ENCODE peak calls at places on chromosomes 3 and 15, in five cellular contexts. B, A, T, W and Q are unnamed samples.

GRCh38 chr3:197256836-197257444 is 41.5 kb downstream of the DLG1 start:
- DNase-seq in B (peak; percentile 27), A (no peak), T (no peak), W (peak; percentile 5), Q (no peak)

GRCh38 chr3:133038731-133039398 is 674 bp downstream of the TMEM108 start:
- DNase-seq in B (peak; percentile 9), A (peak; percentile 29), T (peak; percentile 16), W (peak; percentile 62), Q (peak; percentile 20)

GRCh38 chr3:65439641-65440040 is 599.1 kb downstream of the MAGI1 start:
- DNase-seq in B (peak; percentile 27), A (peak; percentile 37), T (peak; percentile 35), W (peak; percentile 60), Q (no peak)

GRCh38 chr3:69174435-69174834 is 52.0 kb upstream of the LMOD3 start:
- DNase-seq in B (no peak), A (no peak), T (no peak), W (no peak), Q (no peak)

GRCh38 chr15:39685999-39686613 is 96.5 kb downstream of the FSIP1 start:
- DNase-seq in B (peak; percentile 53), A (no peak), T (no peak), W (peak; percentile 53), Q (no peak)

GRCh38 chr3:21326704-21327103 is 424.3 kb downstream of the ZNF385D start:
- DNase-seq in B (no peak), A (no peak), T (no peak), W (no peak), Q (no peak)

GRCh38 chr3:48367201-48367600 is 4.8 kb upstream of the FBXW12 start:
- DNase-seq in B (no peak), A (peak; percentile 31), T (no peak), W (peak; percentile 69), Q (peak; percentile 66)

GRCh38 chr15:39888809-39889208 is 31.3 kb downstream of the GPR176 start:
- DNase-seq in B (no peak), A (no peak), T (no peak), W (no peak), Q (no peak)

GRCh38 chr3:81643721-81644120 is 117.7 kb downstream of the GBE1 start:
- DNase-seq in B (no peak), A (no peak), T (no peak), W (peak; percentile 17), Q (no peak)

GRCh38 chr3:65230251-65231140 is 542.7 kb upstream of the ADAMTS9 start:
- DNase-seq in B (no peak), A (no peak), T (no peak), W (no peak), Q (no peak)

GRCh38 chr15:61889706-61890105 is 170.5 kb downstream of the VPS13C start:
- DNase-seq in B (no peak), A (no peak), T (no peak), W (no peak), Q (no peak)

GRCh38 chr3:54760226-54760625 is 167.6 kb downstream of the LRTM1 start:
- DNase-seq in B (no peak), A (no peak), T (no peak), W (no peak), Q (no peak)

GRCh38 chr3:69805491-69805890 is 66.2 kb downstream of the MITF start:
- DNase-seq in B (no peak), A (no peak), T (no peak), W (no peak), Q (no peak)

GRCh38 chr3:139480585-139480984 is 4.3 kb upstream of the RBP2 start:
- DNase-seq in B (no peak), A (no peak), T (no peak), W (no peak), Q (peak; percentile 78)

GRCh38 chr15:66692808-66693596 is 9.0 kb upstream of the SMAD6 start:
- DNase-seq in B (no peak), A (no peak), T (no peak), W (no peak), Q (no peak)

GRCh38 chr3:69250014-69250413 is 127.6 kb upstream of the LMOD3 start:
- DNase-seq in B (no peak), A (peak; percentile 66), T (no peak), W (no peak), Q (peak; percentile 22)

GRCh38 chr3:104388624-104389023 is 978.1 kb upstream of the ALCAM start:
- DNase-seq in B (no peak), A (no peak), T (no peak), W (no peak), Q (no peak)

GRCh38 chr3:53337167-53337940 is 10.0 kb downstream of the DCP1A start:
- DNase-seq in B (no peak), A (no peak), T (no peak), W (no peak), Q (no peak)

GRCh38 chr15:89665449-89666146 is 10.3 kb upstream of the KIF7 start:
- DNase-seq in B (no peak), A (peak; percentile 57), T (peak; percentile 70), W (peak; percentile 91), Q (no peak)

GRCh38 chr3:16319307-16319706 is 54.3 kb downstream of the OXNAD1 start:
- DNase-seq in B (peak; percentile 84), A (peak; percentile 33), T (no peak), W (peak; percentile 34), Q (no peak)

GRCh38 chr3:63845215-63845614 is 18.4 kb downstream of the THOC7 start:
- DNase-seq in B (no peak), A (no peak), T (no peak), W (no peak), Q (no peak)

GRCh38 chr3:172965256-172965655 is 175.8 kb downstream of the SPATA16 start:
- DNase-seq in B (no peak), A (no peak), T (no peak), W (no peak), Q (no peak)

GRCh38 chr15:58115692-58116091 is 22.5 kb upstream of the AQP9 start:
- DNase-seq in B (peak; percentile 20), A (no peak), T (no peak), W (peak; percentile 7), Q (no peak)

GRCh38 chr15:92069308-92070244 is 216.1 kb downstream of the SLCO3A1 start:
- DNase-seq in B (no peak), A (peak; percentile 50), T (peak; percentile 38), W (no peak), Q (no peak)

GRCh38 chr15:45399381-45400212 is 21.3 kb upstream of the GATM start:
- DNase-seq in B (no peak), A (no peak), T (no peak), W (peak; percentile 42), Q (no peak)

GRCh38 chr15:67818464-67818863 is 6.8 kb upstream of the SKOR1 start:
- DNase-seq in B (no peak), A (no peak), T (no peak), W (no peak), Q (no peak)

GRCh38 chr3:108894981-108895380 is 58.7 kb downstream of the GUCA1C start:
- DNase-seq in B (no peak), A (no peak), T (no peak), W (no peak), Q (no peak)

GRCh38 chr15:82122754-82123400 is 77.1 kb upstream of the MEX3B start:
- DNase-seq in B (no peak), A (peak; percentile 25), T (no peak), W (no peak), Q (no peak)

GRCh38 chr3:196513697-196514349 is 1.3 kb downstream of the SMCO1 start:
- DNase-seq in B (no peak), A (no peak), T (no peak), W (no peak), Q (no peak)

GRCh38 chr3:110174908-110175307 is 837.6 kb upstream of the DPPA4 start:
- DNase-seq in B (no peak), A (no peak), T (no peak), W (no peak), Q (no peak)

GRCh38 chr3:39718674-39719595 is 90.5 kb upstream of the MYRIP start:
- DNase-seq in B (no peak), A (no peak), T (no peak), W (no peak), Q (no peak)

GRCh38 chr3:150370129-150370602 is 37.9 kb upstream of the TSC22D2 start:
- DNase-seq in B (peak; percentile 43), A (no peak), T (no peak), W (no peak), Q (no peak)

GRCh38 chr3:97389883-97390282 is 374.7 kb upstream of the ARL6 start:
- DNase-seq in B (no peak), A (no peak), T (no peak), W (no peak), Q (no peak)

GRCh38 chr3:138935864-138936762 is 10.8 kb downstream of the FOXL2 start:
- DNase-seq in B (peak; percentile 86), A (peak; percentile 80), T (peak; percentile 75), W (peak; percentile 94), Q (peak; percentile 73)

GRCh38 chr15:52370010-52370409 is 74.4 kb upstream of the MYO5C start:
- DNase-seq in B (no peak), A (no peak), T (no peak), W (no peak), Q (no peak)

GRCh38 chr3:47283193-47283537 is 421 bp downstream of the KLHL18 start:
- DNase-seq in B (no peak), A (peak; percentile 27), T (no peak), W (no peak), Q (peak; percentile 63)

GRCh38 chr15:31517711-31518110 is 191.1 kb downstream of the KLF13 start:
- DNase-seq in B (no peak), A (no peak), T (no peak), W (no peak), Q (no peak)

DNA sequence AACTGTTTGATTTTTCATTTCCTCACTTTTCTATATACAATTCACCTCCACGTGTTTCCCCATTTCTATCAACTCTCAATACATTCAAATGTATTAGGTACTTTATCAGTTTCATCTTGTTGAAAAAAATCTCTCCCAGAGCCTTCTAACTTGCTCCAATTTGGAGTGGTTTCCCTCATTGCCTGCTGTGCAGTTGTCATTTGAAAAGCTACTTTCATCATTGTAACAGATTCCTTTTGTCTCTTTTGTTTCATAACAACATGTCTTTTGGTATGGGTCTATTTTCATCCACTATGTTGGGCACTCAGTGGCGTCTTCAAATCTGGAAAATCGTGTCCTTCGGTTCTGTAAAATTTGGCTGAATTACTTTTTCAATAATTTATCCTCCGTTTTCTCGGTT is 75.0 kb downstream of the NR2E3 start:
- DNase-seq in B (no peak), A (no peak), T (no peak), W (no peak), Q (no peak)
- H3K4me3 ChIP-seq in B (no peak overlapping the region), A (no peak overlapping the region), T (no peak overlapping the region), W (no peak overlapping the region), Q (no peak overlapping the region)

DNA sequence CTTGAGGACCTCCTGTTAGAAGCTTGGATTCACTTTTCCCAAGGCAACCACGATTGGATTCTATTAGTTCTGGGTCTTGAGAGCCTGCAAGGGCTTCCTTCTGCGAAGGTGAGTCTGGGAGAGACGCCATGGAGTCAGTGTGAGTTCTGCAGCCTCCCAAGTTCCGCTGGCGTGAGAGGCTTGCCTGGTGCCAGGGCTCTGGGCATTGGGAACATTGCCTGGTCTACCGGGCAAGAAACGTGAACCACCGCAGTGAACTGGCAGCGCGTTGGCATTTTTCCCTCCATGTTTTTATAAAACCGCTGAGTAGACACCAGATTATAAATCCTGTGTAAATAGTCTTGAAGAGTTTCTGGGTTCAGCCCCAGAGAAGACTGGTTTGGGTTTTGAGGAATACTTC is 160.9 kb downstream of the IGF1R start:
- DNase-seq in B (no peak), A (peak; percentile 69), T (peak; percentile 32), W (no peak), Q (peak; percentile 75)
- H3K9me3 ChIP-seq in B (no peaks in the 10 kb centered on the region), A (no peaks in the 10 kb centered on the region), T (no peaks in the 10 kb centered on the region), W (no peaks in the 10 kb centered on the region), Q (no peaks in the 10 kb centered on the region)

GRCh38 chr3:71061037-71061436 is 522.5 kb downstream of the FOXP1 start:
- DNase-seq in B (no peak), A (no peak), T (no peak), W (no peak), Q (no peak)
- H3K4me3 ChIP-seq in B (no peak overlapping the region), A (no peak overlapping the region), T (peak overlapping the region; percentile 77), W (no peak overlapping the region), Q (no peak overlapping the region)

GRCh38 chr3:61030469-61031035 is 220.7 kb downstream of the FHIT start:
- DNase-seq in B (no peak), A (no peak), T (no peak), W (no peak), Q (no peak)
- H3K9me3 ChIP-seq in B (no peaks in the 10 kb centered on the region), A (no peaks in the 10 kb centered on the region), T (peaks cover 5% of the 10 kb centered on the region), W (no peaks in the 10 kb centered on the region), Q (no peaks in the 10 kb centered on the region)